ENCODE peak calls at places on chromosomes 7 and 10, in eight cellular contexts. One of them, this sample, is unnamed.

GRCh38 chr10:61244261-61244775 is 208.9 kb downstream of the TMEM26 start:
- DNase-seq in endothelial cell: no peak
- DNase-seq in HFFc6: no peak
- DNase-seq in neural crest cell: no peak
- DNase-seq in GM06990: no peak
- DNase-seq in MM.1S: no peak
- DNase-seq in astrocyte of the spinal cord: no peak
- DNase-seq in lower lobe of right lung: no peak
- DNase-seq in this sample: no peak

GRCh38 chr10:48496831-48497792 is 107.8 kb downstream of the ARHGAP22 start:
- DNase-seq in endothelial cell: no peak
- DNase-seq in HFFc6: peak; percentile 72
- DNase-seq in neural crest cell: no peak
- DNase-seq in GM06990: no peak
- DNase-seq in MM.1S: no peak
- DNase-seq in astrocyte of the spinal cord: peak; percentile 76
- DNase-seq in lower lobe of right lung: no peak
- DNase-seq in this sample: peak; percentile 9

GRCh38 chr10:86060386-86061280 is 306.0 kb downstream of the GRID1 start:
- DNase-seq in endothelial cell: no peak
- DNase-seq in HFFc6: no peak
- DNase-seq in neural crest cell: no peak
- DNase-seq in GM06990: no peak
- DNase-seq in MM.1S: no peak
- DNase-seq in astrocyte of the spinal cord: no peak
- DNase-seq in lower lobe of right lung: no peak
- DNase-seq in this sample: no peak

GRCh38 chr10:17386616-17387075 is 67.7 kb downstream of the ST8SIA6 start:
- DNase-seq in endothelial cell: no peak
- DNase-seq in HFFc6: no peak
- DNase-seq in neural crest cell: no peak
- DNase-seq in GM06990: no peak
- DNase-seq in MM.1S: no peak
- DNase-seq in astrocyte of the spinal cord: peak; percentile 49
- DNase-seq in lower lobe of right lung: no peak
- DNase-seq in this sample: no peak

GRCh38 chr10:98193030-98193429 is 58.6 kb downstream of the R3HCC1L start:
- DNase-seq in endothelial cell: no peak
- DNase-seq in HFFc6: no peak
- DNase-seq in neural crest cell: no peak
- DNase-seq in GM06990: no peak
- DNase-seq in MM.1S: no peak
- DNase-seq in astrocyte of the spinal cord: no peak
- DNase-seq in lower lobe of right lung: no peak
- DNase-seq in this sample: no peak

GRCh38 chr7:107480932-107481331 is 11.1 kb downstream of the GPR22 start:
- DNase-seq in endothelial cell: no peak
- DNase-seq in HFFc6: no peak
- DNase-seq in neural crest cell: no peak
- DNase-seq in GM06990: no peak
- DNase-seq in MM.1S: no peak
- DNase-seq in astrocyte of the spinal cord: no peak
- DNase-seq in lower lobe of right lung: no peak
- DNase-seq in this sample: no peak

GRCh38 chr7:146892151-146892550 is 775.5 kb downstream of the CNTNAP2 start:
- DNase-seq in endothelial cell: no peak
- DNase-seq in HFFc6: no peak
- DNase-seq in neural crest cell: no peak
- DNase-seq in GM06990: no peak
- DNase-seq in MM.1S: no peak
- DNase-seq in astrocyte of the spinal cord: no peak
- DNase-seq in lower lobe of right lung: no peak
- DNase-seq in this sample: no peak

GRCh38 chr7:46454796-46455195 is 533.7 kb upstream of the IGFBP3 start:
- DNase-seq in endothelial cell: no peak
- DNase-seq in HFFc6: no peak
- DNase-seq in neural crest cell: no peak
- DNase-seq in GM06990: no peak
- DNase-seq in MM.1S: no peak
- DNase-seq in astrocyte of the spinal cord: peak; percentile 33
- DNase-seq in lower lobe of right lung: no peak
- DNase-seq in this sample: no peak

GRCh38 chr10:3043512-3044368 is 23.6 kb upstream of the PFKP start:
- DNase-seq in endothelial cell: peak; percentile 63
- DNase-seq in HFFc6: peak; percentile 73
- DNase-seq in neural crest cell: peak; percentile 57
- DNase-seq in GM06990: no peak
- DNase-seq in MM.1S: peak; percentile 22
- DNase-seq in astrocyte of the spinal cord: peak; percentile 82
- DNase-seq in lower lobe of right lung: peak; percentile 64
- DNase-seq in this sample: peak; percentile 34

GRCh38 chr10:100653957-100654834 is 91.2 kb upstream of the PAX2 start:
- DNase-seq in endothelial cell: no peak
- DNase-seq in HFFc6: no peak
- DNase-seq in neural crest cell: peak; percentile 43
- DNase-seq in GM06990: no peak
- DNase-seq in MM.1S: no peak
- DNase-seq in astrocyte of the spinal cord: no peak
- DNase-seq in lower lobe of right lung: no peak
- DNase-seq in this sample: no peak

GRCh38 chr10:71771821-71772617 is 1.3 kb downstream of the VSIR start:
- DNase-seq in endothelial cell: no peak
- DNase-seq in HFFc6: peak; percentile 67
- DNase-seq in neural crest cell: no peak
- DNase-seq in GM06990: no peak
- DNase-seq in MM.1S: no peak
- DNase-seq in astrocyte of the spinal cord: peak; percentile 64
- DNase-seq in lower lobe of right lung: peak; percentile 63
- DNase-seq in this sample: no peak

GRCh38 chr7:130493275-130493868 is 1.5 kb downstream of the MEST start:
- DNase-seq in endothelial cell: no peak
- DNase-seq in HFFc6: no peak
- DNase-seq in neural crest cell: no peak
- DNase-seq in GM06990: no peak
- DNase-seq in MM.1S: no peak
- DNase-seq in astrocyte of the spinal cord: peak; percentile 43
- DNase-seq in lower lobe of right lung: no peak
- DNase-seq in this sample: no peak

GRCh38 chr10:34702982-34703381 is 112.1 kb downstream of the PARD3 start:
- DNase-seq in endothelial cell: no peak
- DNase-seq in HFFc6: no peak
- DNase-seq in neural crest cell: no peak
- DNase-seq in GM06990: no peak
- DNase-seq in MM.1S: no peak
- DNase-seq in astrocyte of the spinal cord: no peak
- DNase-seq in lower lobe of right lung: no peak
- DNase-seq in this sample: no peak

GRCh38 chr10:132506711-132507466 is 30.7 kb upstream of the INPP5A start:
- DNase-seq in endothelial cell: no peak
- DNase-seq in HFFc6: peak; percentile 50
- DNase-seq in neural crest cell: no peak
- DNase-seq in GM06990: no peak
- DNase-seq in MM.1S: no peak
- DNase-seq in astrocyte of the spinal cord: peak; percentile 43
- DNase-seq in lower lobe of right lung: peak; percentile 24
- DNase-seq in this sample: peak; percentile 10

GRCh38 chr10:102713483-102713813 is 749 bp downstream of the ARL3 start:
- DNase-seq in endothelial cell: no peak
- DNase-seq in HFFc6: no peak
- DNase-seq in neural crest cell: no peak
- DNase-seq in GM06990: no peak
- DNase-seq in MM.1S: no peak
- DNase-seq in astrocyte of the spinal cord: no peak
- DNase-seq in lower lobe of right lung: no peak
- DNase-seq in this sample: no peak

GRCh38 chr7:80918909-80919721 is at the start of gene SEMA3C:
- DNase-seq in endothelial cell: peak; percentile 91
- DNase-seq in HFFc6: peak; percentile 95
- DNase-seq in neural crest cell: peak; percentile 83
- DNase-seq in GM06990: peak; percentile 44
- DNase-seq in MM.1S: peak; percentile 86
- DNase-seq in astrocyte of the spinal cord: peak; percentile 98
- DNase-seq in lower lobe of right lung: peak; percentile 94
- DNase-seq in this sample: no peak

GRCh38 chr7:147524726-147525245 is 1065.8 kb upstream of the C7orf33 start:
- DNase-seq in endothelial cell: no peak
- DNase-seq in HFFc6: no peak
- DNase-seq in neural crest cell: no peak
- DNase-seq in GM06990: no peak
- DNase-seq in MM.1S: no peak
- DNase-seq in astrocyte of the spinal cord: no peak
- DNase-seq in lower lobe of right lung: no peak
- DNase-seq in this sample: no peak

GRCh38 chr10:137606-138005 is 2.4 kb downstream of the ZMYND11 start:
- DNase-seq in endothelial cell: no peak
- DNase-seq in HFFc6: peak; percentile 73
- DNase-seq in neural crest cell: no peak
- DNase-seq in GM06990: no peak
- DNase-seq in MM.1S: no peak
- DNase-seq in astrocyte of the spinal cord: peak; percentile 53
- DNase-seq in lower lobe of right lung: no peak
- DNase-seq in this sample: no peak

GRCh38 chr10:124092270-124093075 is 925 bp downstream of the CHST15 start:
- DNase-seq in endothelial cell: peak; percentile 64
- DNase-seq in HFFc6: peak; percentile 5
- DNase-seq in neural crest cell: peak; percentile 23
- DNase-seq in GM06990: peak; percentile 34
- DNase-seq in MM.1S: peak; percentile 93
- DNase-seq in astrocyte of the spinal cord: peak; percentile 41
- DNase-seq in lower lobe of right lung: peak; percentile 85
- DNase-seq in this sample: peak; percentile 76

GRCh38 chr7:51028128-51028830 is 245.6 kb upstream of the GRB10 start:
- DNase-seq in endothelial cell: no peak
- DNase-seq in HFFc6: no peak
- DNase-seq in neural crest cell: no peak
- DNase-seq in GM06990: no peak
- DNase-seq in MM.1S: no peak
- DNase-seq in astrocyte of the spinal cord: no peak
- DNase-seq in lower lobe of right lung: no peak
- DNase-seq in this sample: no peak

GRCh38 chr10:17454801-17455520 is 566 bp upstream of the ST8SIA6 start:
- DNase-seq in endothelial cell: no peak
- DNase-seq in HFFc6: no peak
- DNase-seq in neural crest cell: no peak
- DNase-seq in GM06990: no peak
- DNase-seq in MM.1S: no peak
- DNase-seq in astrocyte of the spinal cord: no peak
- DNase-seq in lower lobe of right lung: no peak
- DNase-seq in this sample: no peak

GRCh38 chr7:47181609-47182264 is 400.2 kb downstream of the TNS3 start:
- DNase-seq in endothelial cell: no peak
- DNase-seq in HFFc6: no peak
- DNase-seq in neural crest cell: no peak
- DNase-seq in GM06990: no peak
- DNase-seq in MM.1S: no peak
- DNase-seq in astrocyte of the spinal cord: no peak
- DNase-seq in lower lobe of right lung: peak; percentile 51
- DNase-seq in this sample: no peak

GRCh38 chr7:45007571-45008328 is 7.7 kb downstream of the CCM2 start:
- DNase-seq in endothelial cell: no peak
- DNase-seq in HFFc6: no peak
- DNase-seq in neural crest cell: no peak
- DNase-seq in GM06990: no peak
- DNase-seq in MM.1S: peak; percentile 58
- DNase-seq in astrocyte of the spinal cord: no peak
- DNase-seq in lower lobe of right lung: no peak
- DNase-seq in this sample: no peak

GRCh38 chr10:1544209-1544673 is 193.1 kb downstream of the ADARB2 start:
- DNase-seq in endothelial cell: no peak
- DNase-seq in HFFc6: no peak
- DNase-seq in neural crest cell: no peak
- DNase-seq in GM06990: no peak
- DNase-seq in MM.1S: no peak
- DNase-seq in astrocyte of the spinal cord: no peak
- DNase-seq in lower lobe of right lung: no peak
- DNase-seq in this sample: no peak

GRCh38 chr10:94314913-94315545 is 47.7 kb downstream of the NOC3L start:
- DNase-seq in endothelial cell: no peak
- DNase-seq in HFFc6: no peak
- DNase-seq in neural crest cell: no peak
- DNase-seq in GM06990: no peak
- DNase-seq in MM.1S: no peak
- DNase-seq in astrocyte of the spinal cord: peak; percentile 48
- DNase-seq in lower lobe of right lung: no peak
- DNase-seq in this sample: no peak
- TF ChIP-seq CTCF in endothelial cell: no peak
- TF ChIP-seq CTCF in HFFc6: peak; percentile 7
- TF ChIP-seq CTCF in neural crest cell: no peak
- TF ChIP-seq CTCF in GM06990: no peak
- TF ChIP-seq CTCF in MM.1S: no peak
- TF ChIP-seq CTCF in astrocyte of the spinal cord: no peak
- TF ChIP-seq CTCF in lower lobe of right lung: no peak
- TF ChIP-seq CTCF in this sample: no peak

GRCh38 chr7:99137418-99138180 is 6.3 kb downstream of the SMURF1 start:
- DNase-seq in endothelial cell: peak; percentile 14
- DNase-seq in HFFc6: peak; percentile 74
- DNase-seq in neural crest cell: peak; percentile 3
- DNase-seq in GM06990: no peak
- DNase-seq in MM.1S: no peak
- DNase-seq in astrocyte of the spinal cord: peak; percentile 76
- DNase-seq in lower lobe of right lung: no peak
- DNase-seq in this sample: no peak
- TF ChIP-seq CTCF in endothelial cell: no peak
- TF ChIP-seq CTCF in HFFc6: no peak
- TF ChIP-seq CTCF in neural crest cell: no peak
- TF ChIP-seq CTCF in GM06990: no peak
- TF ChIP-seq CTCF in MM.1S: no peak
- TF ChIP-seq CTCF in astrocyte of the spinal cord: no peak
- TF ChIP-seq CTCF in lower lobe of right lung: no peak
- TF ChIP-seq CTCF in this sample: no peak

DNA sequence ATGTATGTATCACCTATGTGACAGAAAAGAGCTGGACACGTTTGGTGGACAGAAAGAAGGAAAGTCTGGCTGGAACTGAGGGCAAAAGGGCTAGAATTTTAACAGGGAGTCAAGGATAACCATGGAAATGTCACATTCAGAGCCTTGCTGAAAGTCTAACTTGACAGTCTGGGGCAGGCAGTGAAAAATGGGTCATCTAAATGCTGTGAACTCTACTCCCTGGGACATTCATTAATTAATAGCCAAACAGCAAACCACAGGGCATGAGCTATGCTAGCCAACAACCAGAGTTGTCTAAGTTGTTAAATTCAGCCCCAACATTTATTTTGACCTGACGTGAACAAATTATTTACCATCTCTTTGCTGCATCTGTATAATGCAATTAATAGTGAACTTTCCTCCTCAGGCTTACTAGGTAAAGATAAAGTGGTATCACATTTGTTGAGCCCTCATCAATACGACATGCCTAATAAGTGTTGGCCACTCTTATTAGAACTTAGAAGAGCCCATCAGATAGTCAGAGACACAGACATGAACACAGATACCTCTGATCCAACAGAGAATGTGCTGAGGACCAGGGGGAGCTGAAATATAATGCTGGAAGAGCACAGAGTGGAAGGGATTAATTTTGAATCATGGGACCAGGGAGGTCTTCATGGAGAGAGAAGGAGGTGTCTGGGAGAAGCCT is 109.9 kb downstream of the SORCS1 start:
- DNase-seq in endothelial cell: no peak
- DNase-seq in HFFc6: no peak
- DNase-seq in neural crest cell: no peak
- DNase-seq in GM06990: no peak
- DNase-seq in MM.1S: no peak
- DNase-seq in astrocyte of the spinal cord: no peak
- DNase-seq in lower lobe of right lung: no peak
- DNase-seq in this sample: no peak
- TF ChIP-seq CTCF in endothelial cell: no peak
- TF ChIP-seq CTCF in HFFc6: no peak
- TF ChIP-seq CTCF in neural crest cell: no peak
- TF ChIP-seq CTCF in GM06990: no peak
- TF ChIP-seq CTCF in MM.1S: no peak
- TF ChIP-seq CTCF in astrocyte of the spinal cord: no peak
- TF ChIP-seq CTCF in lower lobe of right lung: no peak
- TF ChIP-seq CTCF in this sample: no peak

GRCh38 chr10:78148564-78148963 is 114.9 kb downstream of the RPS24 start:
- DNase-seq in endothelial cell: no peak
- DNase-seq in HFFc6: no peak
- DNase-seq in neural crest cell: no peak
- DNase-seq in GM06990: no peak
- DNase-seq in MM.1S: no peak
- DNase-seq in astrocyte of the spinal cord: no peak
- DNase-seq in lower lobe of right lung: no peak
- DNase-seq in this sample: no peak
- TF ChIP-seq CTCF in endothelial cell: no peak
- TF ChIP-seq CTCF in HFFc6: no peak
- TF ChIP-seq CTCF in neural crest cell: no peak
- TF ChIP-seq CTCF in GM06990: no peak
- TF ChIP-seq CTCF in MM.1S: no peak
- TF ChIP-seq CTCF in astrocyte of the spinal cord: no peak
- TF ChIP-seq CTCF in lower lobe of right lung: no peak
- TF ChIP-seq CTCF in this sample: no peak

This sample was measured in activated B cell treated with CpG ODN at 0.5 μM for 24 hours.